ENCODE peak calls at places on chromosomes 13 and 19, in five cellular contexts. A is cardiac muscle cell, F is tibial nerve, Y is A549, S is AG04450. D is an unnamed sample.
A peak's percentile ranks its signal among the peaks of the same experiment; 100 is the strongest.

GRCh38 chr13:33560722-33561121 is 257.2 kb upstream of the RFC3 start:
- DNase-seq in Y (no peak), F (no peak), A (no peak), S (no peak), D (no peak)

GRCh38 chr19:53868892-53869804 is 1.5 kb downstream of the MYADM start:
- DNase-seq in A (peak; percentile 95), S (peak; percentile 67), Y (peak; percentile 95), F (peak; percentile 71), D (peak; percentile 95)

GRCh38 chr13:39656325-39656677 is 839 bp downstream of the COG6 start:
- DNase-seq in Y (no peak), F (no peak), S (no peak), A (no peak), D (no peak)

GRCh38 chr13:89239361-89240127 is 1568.4 kb downstream of the SLITRK5 start:
- DNase-seq in F (no peak), Y (no peak), S (no peak), A (no peak), D (no peak)

GRCh38 chr13:98335721-98336120 is 158.7 kb upstream of the RNF113B start:
- DNase-seq in F (no peak), Y (no peak), S (no peak), A (no peak), D (no peak)

GRCh38 chr19:43755256-43755801 is 567 bp upstream of the SMG9 start:
- DNase-seq in F (peak; percentile 57), S (no peak), Y (peak; percentile 88), A (peak; percentile 76), D (peak; percentile 91)

GRCh38 chr13:106493569-106493968 is 41.9 kb downstream of the EFNB2 start:
- DNase-seq in Y (no peak), S (no peak), A (no peak), F (no peak), D (no peak)

GRCh38 chr13:94351292-94352000 is 128.0 kb downstream of the DCT start:
- DNase-seq in A (no peak), S (peak; percentile 47), F (no peak), Y (no peak), D (no peak)

GRCh38 chr19:48510421-48511268 is 990 bp downstream of the LMTK3 start:
- DNase-seq in A (peak; percentile 69), S (no peak), Y (no peak), F (peak; percentile 44), D (no peak)

GRCh38 chr13:112248909-112249592 is 127.1 kb upstream of the SPACA7 start:
- DNase-seq in Y (no peak), A (no peak), F (no peak), S (no peak), D (peak; percentile 60)

GRCh38 chr13:105957769-105958438 is 577.6 kb downstream of the EFNB2 start:
- DNase-seq in F (no peak), S (no peak), Y (no peak), A (no peak), D (no peak)

GRCh38 chr19:48120505-48120904 is 9.9 kb upstream of the PLA2G4C start:
- DNase-seq in A (no peak), S (no peak), F (no peak), Y (no peak), D (no peak)

GRCh38 chr19:19427302-19427701 is 21.8 kb downstream of the GATAD2A start:
- DNase-seq in S (no peak), A (no peak), Y (no peak), F (no peak), D (no peak)

GRCh38 chr13:51297556-51297955 is 41.9 kb upstream of the SERPINE3 start:
- DNase-seq in A (no peak), F (no peak), S (no peak), Y (no peak), D (no peak)

GRCh38 chr19:9057505-9058258 is 29.2 kb upstream of the OR1M1 start:
- DNase-seq in A (no peak), Y (no peak), S (no peak), F (no peak), D (no peak)

GRCh38 chr19:40907968-40908735 is 26.1 kb upstream of the CYP2A7 start:
- DNase-seq in F (no peak), Y (no peak), A (no peak), S (no peak), D (no peak)

GRCh38 chr19:5042556-5042955 is 73.6 kb downstream of the KDM4B start:
- DNase-seq in Y (no peak), A (no peak), F (no peak), S (no peak), D (no peak)

GRCh38 chr19:4914736-4915501 is 5.6 kb downstream of the UHRF1 start:
- DNase-seq in A (no peak), S (peak; percentile 21), F (no peak), Y (peak; percentile 77), D (no peak)

GRCh38 chr19:46226438-46226973 is 3.0 kb upstream of the IGFL1 start:
- DNase-seq in Y (no peak), S (no peak), A (no peak), F (no peak), D (no peak)

GRCh38 chr19:44611812-44612295 is 1.5 kb upstream of the IGSF23 start:
- DNase-seq in Y (no peak), F (no peak), S (no peak), A (no peak), D (no peak)

GRCh38 chr19:14814982-14815381 is 20.0 kb downstream of the OR7A5 start:
- DNase-seq in F (no peak), S (no peak), Y (no peak), A (no peak), D (no peak)

GRCh38 chr13:40334031-40334430 is 332.4 kb downstream of the FOXO1 start:
- DNase-seq in Y (no peak), S (no peak), A (no peak), F (no peak), D (no peak)

GRCh38 chr19:44278181-44278690 is 18.6 kb downstream of the ZNF233 start:
- DNase-seq in F (no peak), S (no peak), Y (no peak), A (no peak), D (no peak)

GRCh38 chr19:4935449-4935848 is 26.1 kb downstream of the UHRF1 start:
- DNase-seq in F (no peak), S (no peak), Y (no peak), A (no peak), D (no peak)

GRCh38 chr13:44843403-44843802 is 145.9 kb downstream of the NUFIP1 start:
- DNase-seq in F (no peak), A (no peak), S (no peak), Y (no peak), D (no peak)

GRCh38 chr13:98890186-98890585 is 87.7 kb downstream of the DOCK9 start:
- DNase-seq in A (no peak), Y (no peak), S (peak; percentile 30), F (peak; percentile 22), D (no peak)

GRCh38 chr19:41997121-41997850 is 3.3 kb upstream of the ATP1A3 start:
- DNase-seq in S (no peak), Y (peak; percentile 95), A (peak; percentile 86), F (no peak), D (no peak)

GRCh38 chr19:19691683-19692082 is 23.0 kb downstream of the ZNF101 start:
- DNase-seq in Y (no peak), S (no peak), F (no peak), A (no peak), D (no peak)

GRCh38 chr13:79245937-79246574 is 160.0 kb downstream of the RBM26 start:
- DNase-seq in S (no peak), A (no peak), F (no peak), Y (no peak), D (no peak)

GRCh38 chr19:45670670-45671453 is 2.8 kb downstream of the GIPR start:
- DNase-seq in A (peak; percentile 95), S (peak; percentile 36), F (no peak), Y (peak; percentile 97), D (peak; percentile 89)

GRCh38 chr19:17314007-17314589 is 4.7 kb downstream of the DDA1 start:
- DNase-seq in S (no peak), F (no peak), Y (no peak), A (no peak), D (no peak)
- TF ChIP-seq CTCF in S (no peak), F (no peak), Y (no peak), A (no peak), D (no peak)

GRCh38 chr19:1799695-1800342 is 12.3 kb downstream of the ATP8B3 start:
- DNase-seq in Y (no peak), F (no peak), S (no peak), A (no peak), D (no peak)

GRCh38 chr19:1791879-1792278 is 20.2 kb downstream of the ATP8B3 start:
- DNase-seq in Y (no peak), S (no peak), A (no peak), F (no peak), D (no peak)

GRCh38 chr19:1794424-1795185 is 17.5 kb downstream of the ATP8B3 start:
- DNase-seq in F (no peak), Y (no peak), S (no peak), A (no peak), D (no peak)

GRCh38 chr19:1796395-1797142 is 15.5 kb downstream of the ATP8B3 start:
- DNase-seq in F (no peak), Y (no peak), A (no peak), S (no peak), D (no peak)
- TF ChIP-seq CTCF in F (no peak), Y (no peak), A (no peak), S (no peak), D (no peak)

GRCh38 chr13:49791214-49791752 is 1.2 kb downstream of the KPNA3 start:
- DNase-seq in A (peak; percentile 30), F (no peak), Y (no peak), S (no peak), D (no peak)
- TF ChIP-seq CTCF in A (peak; percentile 9), F (no peak), Y (peak; percentile 29), S (no peak), D (no peak)

GRCh38 chr13:23385931-23386330 is 47.6 kb downstream of the SACS start:
- DNase-seq in A (no peak), S (no peak), Y (no peak), F (no peak), D (no peak)
- TF ChIP-seq CTCF in A (no peak), S (no peak), Y (no peak), F (no peak), D (no peak)

DNA sequence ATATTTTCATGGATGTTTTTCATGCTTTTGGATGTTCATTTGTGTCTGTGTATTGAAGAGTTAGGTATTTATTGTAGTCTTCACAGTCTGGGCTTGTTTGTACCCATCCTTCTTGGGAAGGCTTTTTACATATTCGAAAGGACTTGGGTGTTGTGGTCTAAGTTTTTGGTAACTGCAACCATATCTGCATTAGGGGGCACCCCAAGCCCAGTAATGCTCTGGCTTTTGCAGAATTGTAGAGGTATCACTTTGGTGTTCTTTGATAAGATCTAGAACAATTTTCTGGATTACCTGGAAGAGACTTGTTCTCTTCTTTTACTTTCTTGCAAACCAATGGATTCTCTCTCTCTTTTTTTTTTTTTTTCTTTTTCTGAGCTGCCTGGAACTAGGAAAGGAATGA is 581.3 kb downstream of the DACH1 start:
- DNase-seq in F (no peak), A (no peak), Y (no peak), S (no peak), D (no peak)
- TF ChIP-seq CTCF in F (no peak), A (no peak), Y (no peak), S (no peak), D (peak; percentile 18)

D was measured in osteocyte.